ENCODE peak calls at places on chromosomes 13 and 19, in seven cellular contexts. R is HCT116, G is ovary, E is heart left ventricle, J is mucosa of descending colon, B is uterus, F is psoas muscle. L is an unnamed sample. For H3K4me1, the result is how much of the 10 kb centered on the place peaks cover.

GRCh38 chr19:46860846-46861690 is at the start of gene ARHGAP35:
- DNase-seq in J (peak), B (peak), E (no peak), R (no peak), G (no peak), F (no peak), L (no peak)

GRCh38 chr13:37074703-37075102 is 15.2 kb upstream of the SUPT20H start:
- DNase-seq in G (no peak), R (peak), J (no peak), E (no peak), B (no peak), F (no peak), L (no peak)

GRCh38 chr13:36608474-36608873 is 65.3 kb upstream of the SERTM1 start:
- DNase-seq in R (no peak), F (no peak), E (no peak), J (no peak), G (no peak), B (no peak), L (no peak)

GRCh38 chr19:5054551-5055456 is 85.9 kb downstream of the KDM4B start:
- DNase-seq in R (no peak), E (no peak), G (no peak), B (no peak), J (no peak), F (no peak), L (peak)

GRCh38 chr19:2015611-2015950 is at the start of gene BTBD2:
- DNase-seq in R (peak), J (peak), F (peak), E (no peak), B (peak), G (peak), L (no peak)

GRCh38 chr19:7860166-7860901 is 13.9 kb downstream of the PRR36 start:
- DNase-seq in F (no peak), R (no peak), J (no peak), G (no peak), E (no peak), B (no peak), L (no peak)

GRCh38 chr13:86282450-86282849 is 483.2 kb upstream of the SLITRK6 start:
- DNase-seq in F (no peak), R (no peak), E (no peak), J (no peak), G (no peak), B (no peak), L (no peak)

GRCh38 chr19:57302727-57303401 is 17.4 kb upstream of the ZNF543 start:
- DNase-seq in F (no peak), G (no peak), B (no peak), E (no peak), J (no peak), R (no peak), L (no peak)

GRCh38 chr19:633786-634639 is 676 bp upstream of the POLRMT start:
- DNase-seq in R (no peak), E (no peak), J (no peak), B (no peak), F (no peak), G (no peak), L (no peak)

GRCh38 chr19:2315818-2316353 is 7.9 kb upstream of the LINGO3 start:
- DNase-seq in F (peak), B (no peak), G (no peak), J (peak), E (peak), R (no peak), L (peak)

GRCh38 chr19:17289489-17289888 is 7.8 kb downstream of the ANKLE1 start:
- DNase-seq in J (peak), E (peak), F (peak), B (peak), G (peak), R (peak), L (peak)

GRCh38 chr13:111911141-111911720 is 155.7 kb upstream of the SOX1 start:
- DNase-seq in E (no peak), R (no peak), J (no peak), G (no peak), F (no peak), B (no peak), L (no peak)

GRCh38 chr13:48790199-48790598 is 136.5 kb downstream of the CYSLTR2 start:
- DNase-seq in R (no peak), G (no peak), F (no peak), J (no peak), E (no peak), B (no peak), L (no peak)

GRCh38 chr13:83906240-83906820 is 24.1 kb upstream of the SLITRK1 start:
- DNase-seq in G (no peak), E (no peak), J (no peak), F (no peak), B (no peak), R (no peak), L (no peak)

GRCh38 chr13:21541980-21542379 is 62.0 kb downstream of the MICU2 start:
- DNase-seq in E (no peak), F (no peak), J (no peak), R (no peak), B (no peak), G (no peak), L (no peak)

GRCh38 chr19:52022193-52022592 is 6.0 kb downstream of the ZNF614 start:
- DNase-seq in E (no peak), F (no peak), R (no peak), J (no peak), G (no peak), B (no peak), L (no peak)

GRCh38 chr19:34173145-34173956 is 1.0 kb downstream of the LSM14A start:
- DNase-seq in G (peak), J (peak), R (no peak), B (peak), E (no peak), F (peak), L (no peak)

GRCh38 chr19:49020931-49021895 is 2.9 kb downstream of the CGB3 start:
- DNase-seq in E (no peak), R (no peak), J (no peak), B (no peak), G (no peak), F (no peak), L (no peak)

GRCh38 chr13:49098198-49098597 is 121.9 kb upstream of the MLNR start:
- DNase-seq in F (no peak), E (no peak), G (no peak), R (peak), J (no peak), B (peak), L (no peak)

GRCh38 chr13:87147076-87147475 is 524.1 kb upstream of the SLITRK5 start:
- DNase-seq in R (no peak), G (no peak), B (no peak), J (no peak), E (no peak), F (no peak), L (no peak)

GRCh38 chr13:35768551-35768950 is 292.1 kb upstream of the MAB21L1 start:
- DNase-seq in B (no peak), F (no peak), G (no peak), R (no peak), E (no peak), J (no peak), L (no peak)

GRCh38 chr13:106047859-106048258 is 487.6 kb downstream of the EFNB2 start:
- DNase-seq in G (no peak), R (no peak), E (no peak), B (no peak), F (no peak), J (no peak), L (no peak)

GRCh38 chr19:10767726-10768125 is 49.8 kb downstream of the DNM2 start:
- DNase-seq in E (no peak), R (no peak), B (no peak), J (no peak), G (no peak), F (no peak), L (no peak)

GRCh38 chr19:49430678-49431329 is 5.6 kb downstream of the GFY start:
- DNase-seq in G (no peak), B (no peak), R (no peak), F (no peak), J (no peak), E (no peak), L (no peak)

GRCh38 chr13:65342938-65343337 is 1887.2 kb downstream of the PCDH9 start:
- DNase-seq in E (no peak), J (no peak), B (no peak), R (no peak), F (no peak), G (no peak), L (no peak)

GRCh38 chr19:13089857-13090507 is 12.7 kb downstream of the LYL1 start:
- DNase-seq in E (no peak), F (no peak), B (no peak), J (no peak), R (no peak), G (no peak), L (no peak)

GRCh38 chr19:13087295-13087694 is 15.4 kb downstream of the LYL1 start:
- DNase-seq in B (no peak), G (no peak), R (no peak), E (no peak), F (no peak), J (no peak), L (no peak)

GRCh38 chr19:13090511-13091231 is 12.0 kb downstream of the LYL1 start:
- DNase-seq in J (no peak), E (no peak), B (no peak), R (no peak), F (no peak), G (no peak), L (no peak)

GRCh38 chr19:13087795-13088537 is 14.7 kb downstream of the LYL1 start:
- DNase-seq in R (no peak), G (no peak), J (no peak), B (no peak), F (no peak), E (no peak), L (no peak)

GRCh38 chr19:13089139-13089856 is 13.4 kb downstream of the LYL1 start:
- DNase-seq in F (no peak), G (no peak), E (no peak), B (no peak), R (no peak), J (no peak), L (no peak)
- H3K4me1 ChIP-seq in F (under half), G (under half), E (under half), B (under half), R (under half), J (under half), L (half or more)

GRCh38 chr19:35744335-35744687 is 907 bp downstream of the U2AF1L4 start:
- DNase-seq in B (no peak), E (no peak), J (no peak), F (no peak), R (no peak), G (no peak), L (no peak)
- H3K4me1 ChIP-seq in B (under half), E (under half), J (under half), F (under half), R (under half), G (under half), L (half or more)

GRCh38 chr19:19420570-19421301 is 15.3 kb downstream of the GATAD2A start:
- DNase-seq in F (no peak), E (no peak), J (no peak), R (no peak), B (no peak), G (no peak), L (no peak)
- H3K4me1 ChIP-seq in F (half or more), E (under half), J (under half), R (under half), B (under half), G (under half), L (half or more)

GRCh38 chr13:32408296-32408998 is 19.5 kb downstream of the N4BP2L1 start:
- DNase-seq in B (no peak), F (no peak), G (peak), R (no peak), E (no peak), J (no peak), L (no peak)
- H3K4me1 ChIP-seq in B (under half), F (under half), G (under half), R (under half), E (under half), J (under half), L (under half)

L was measured in left ventricle myocardium inferior.